ENCODE peak calls at places on chromosomes 3 and 15, in five cellular contexts. P, E, B, S and R are unnamed samples.

GRCh38 chr3:126451511-126451910 is 24.2 kb downstream of the ZXDC start:
- DNase-seq in P (no peak), E (no peak), B (no peak), S (no peak), R (peak)

GRCh38 chr15:99283739-99284138 is 32.5 kb downstream of the LRRC28 start:
- DNase-seq in P (no peak), E (no peak), B (no peak), S (no peak), R (no peak)

GRCh38 chr3:25830373-25831305 is 40.7 kb downstream of the OXSM start:
- DNase-seq in P (no peak), E (no peak), B (no peak), S (no peak), R (no peak)

GRCh38 chr3:189839576-189839975 is 208.4 kb downstream of the TP63 start:
- DNase-seq in P (no peak), E (peak), B (no peak), S (no peak), R (no peak)

GRCh38 chr3:131835906-131836305 is 198.9 kb downstream of the CPNE4 start:
- DNase-seq in P (no peak), E (no peak), B (no peak), S (no peak), R (no peak)

GRCh38 chr15:47553933-47554332 is 163.4 kb upstream of the SEMA6D start:
- DNase-seq in P (no peak), E (no peak), B (no peak), S (no peak), R (no peak)

GRCh38 chr3:185341616-185342457 is 21.1 kb upstream of the MAP3K13 start:
- DNase-seq in P (no peak), E (no peak), B (no peak), S (no peak), R (no peak)

GRCh38 chr3:15428539-15428938 is 1.1 kb downstream of the EAF1 start:
- DNase-seq in P (no peak), E (peak), B (no peak), S (peak), R (no peak)

GRCh38 chr3:152622813-152623167 is 212.1 kb upstream of the P2RY1 start:
- DNase-seq in P (no peak), E (no peak), B (no peak), S (no peak), R (no peak)

GRCh38 chr15:43209059-43209824 is 11.6 kb downstream of the EPB42 start:
- DNase-seq in P (peak), E (no peak), B (no peak), S (no peak), R (no peak)

GRCh38 chr3:54831091-54831490 is 96.8 kb downstream of the LRTM1 start:
- DNase-seq in P (no peak), E (no peak), B (no peak), S (no peak), R (no peak)

GRCh38 chr3:4977001-4977888 is 2.0 kb upstream of the BHLHE40 start:
- DNase-seq in P (peak), E (peak), B (no peak), S (peak), R (peak)

GRCh38 chr3:184380210-184380626 is 364 bp downstream of the CHRD start:
- DNase-seq in P (peak), E (peak), B (no peak), S (no peak), R (no peak)

GRCh38 chr3:149971403-149972075 is 844 bp upstream of the PFN2 start:
- DNase-seq in P (peak), E (no peak), B (no peak), S (no peak), R (peak)

GRCh38 chr3:184231671-184232070 is 2.3 kb downstream of the VWA5B2 start:
- DNase-seq in P (no peak), E (no peak), B (no peak), S (no peak), R (no peak)

GRCh38 chr3:135929670-135930069 is 35.9 kb upstream of the PPP2R3A start:
- DNase-seq in P (no peak), E (peak), B (no peak), S (no peak), R (no peak)

GRCh38 chr3:42057561-42058211 is 33.5 kb upstream of the TRAK1 start:
- DNase-seq in P (no peak), E (no peak), B (no peak), S (no peak), R (no peak)

GRCh38 chr3:66441124-66441523 is 59.7 kb downstream of the LRIG1 start:
- DNase-seq in P (peak), E (peak), B (no peak), S (no peak), R (no peak)

GRCh38 chr3:133824961-133825485 is 19.4 kb downstream of the SRPRB start:
- DNase-seq in P (no peak), E (no peak), B (no peak), S (no peak), R (no peak)

GRCh38 chr15:31390029-31390428 is 63.4 kb downstream of the KLF13 start:
- DNase-seq in P (no peak), E (no peak), B (no peak), S (no peak), R (no peak)

GRCh38 chr15:99536422-99537033 is 29.3 kb upstream of the MEF2A start:
- DNase-seq in P (no peak), E (peak), B (no peak), S (no peak), R (no peak)

GRCh38 chr15:35477853-35478252 is 68.1 kb downstream of the DPH6 start:
- DNase-seq in P (no peak), E (no peak), B (no peak), S (no peak), R (no peak)

GRCh38 chr3:170007031-170007663 is 30.6 kb upstream of the GPR160 start:
- DNase-seq in P (no peak), E (peak), B (no peak), S (peak), R (no peak)

GRCh38 chr15:55344206-55344605 is 25.2 kb downstream of the PIGB start:
- DNase-seq in P (peak), E (peak), B (no peak), S (no peak), R (no peak)

GRCh38 chr15:22955544-22956085 is 24.6 kb downstream of the CYFIP1 start:
- DNase-seq in P (no peak), E (no peak), B (no peak), S (no peak), R (no peak)

GRCh38 chr3:165466856-165467255 is 270.7 kb upstream of the SLITRK3 start:
- DNase-seq in P (no peak), E (no peak), B (no peak), S (no peak), R (no peak)

GRCh38 chr15:75149911-75150709 is 51.6 kb upstream of the C15orf39 start:
- DNase-seq in P (no peak), E (peak), B (no peak), S (no peak), R (no peak)

GRCh38 chr15:101501703-101502373 is 12.3 kb upstream of the PCSK6 start:
- DNase-seq in P (peak), E (peak), B (no peak), S (peak), R (no peak)

GRCh38 chr15:40471105-40471777 is 457 bp downstream of the CHST14 start:
- DNase-seq in P (peak), E (peak), B (no peak), S (no peak), R (peak)

GRCh38 chr15:70507772-70508351 is 255.5 kb downstream of the UACA start:
- DNase-seq in P (no peak), E (peak), B (no peak), S (no peak), R (no peak)

GRCh38 chr3:71724584-71725278 is 471 bp downstream of the EIF4E3 start:
- DNase-seq in P (peak), E (peak), B (no peak), S (peak), R (peak)

GRCh38 chr15:90209591-90209990 is 8.5 kb downstream of the SEMA4B start:
- DNase-seq in P (no peak), E (no peak), B (no peak), S (no peak), R (no peak)